ENCODE peak calls at places on chromosomes 7 and 10, in four cellular contexts. One of them, this sample, is unnamed. For H3K4me1, the result is how much of the 10 kb centered on the place peaks cover.

GRCh38 chr10:127694580-127695193 is 42.3 kb upstream of the FOXI2 start:
- DNase-seq in neuronal stem cell: peak
- DNase-seq in H9: peak
- DNase-seq in IMR-90: no peak
- DNase-seq in this sample: no peak

GRCh38 chr7:149865437-149865836 is 8.3 kb upstream of the ATP6V0E2 start:
- DNase-seq in neuronal stem cell: no peak
- DNase-seq in H9: no peak
- DNase-seq in IMR-90: peak
- DNase-seq in this sample: no peak

GRCh38 chr7:23246540-23246939 is at the start of gene GPNMB:
- DNase-seq in neuronal stem cell: no peak
- DNase-seq in H9: no peak
- DNase-seq in IMR-90: peak
- DNase-seq in this sample: peak

GRCh38 chr7:131131746-131132431 is 195.8 kb upstream of the MKLN1 start:
- DNase-seq in neuronal stem cell: no peak
- DNase-seq in H9: no peak
- DNase-seq in IMR-90: no peak
- DNase-seq in this sample: no peak

GRCh38 chr7:4769753-4770152 is 5.7 kb upstream of the AP5Z1 start:
- DNase-seq in neuronal stem cell: no peak
- DNase-seq in H9: no peak
- DNase-seq in IMR-90: peak
- DNase-seq in this sample: no peak

GRCh38 chr7:49643321-49643720 is 130.1 kb upstream of the VWC2 start:
- DNase-seq in neuronal stem cell: peak
- DNase-seq in H9: no peak
- DNase-seq in IMR-90: no peak
- DNase-seq in this sample: no peak

GRCh38 chr7:116810267-116811116 is 51.9 kb upstream of the CAPZA2 start:
- DNase-seq in neuronal stem cell: no peak
- DNase-seq in H9: no peak
- DNase-seq in IMR-90: no peak
- DNase-seq in this sample: peak

GRCh38 chr10:54758791-54759190 is 42.2 kb downstream of the PCDH15 start:
- DNase-seq in neuronal stem cell: no peak
- DNase-seq in H9: no peak
- DNase-seq in IMR-90: no peak
- DNase-seq in this sample: peak

GRCh38 chr7:117014099-117014656 is 60.9 kb downstream of the ST7 start:
- DNase-seq in neuronal stem cell: no peak
- DNase-seq in H9: no peak
- DNase-seq in IMR-90: no peak
- DNase-seq in this sample: no peak

GRCh38 chr10:92506336-92506735 is 67.6 kb downstream of the IDE start:
- DNase-seq in neuronal stem cell: no peak
- DNase-seq in H9: no peak
- DNase-seq in IMR-90: no peak
- DNase-seq in this sample: no peak

GRCh38 chr10:80542053-80542452 is 4.4 kb downstream of the SH2D4B start:
- DNase-seq in neuronal stem cell: no peak
- DNase-seq in H9: no peak
- DNase-seq in IMR-90: peak
- DNase-seq in this sample: peak

GRCh38 chr7:66187894-66188293 is 17.2 kb upstream of the TPST1 start:
- DNase-seq in neuronal stem cell: no peak
- DNase-seq in H9: no peak
- DNase-seq in IMR-90: no peak
- DNase-seq in this sample: peak

GRCh38 chr7:118473271-118473670 is 248.8 kb downstream of the ANKRD7 start:
- DNase-seq in neuronal stem cell: no peak
- DNase-seq in H9: no peak
- DNase-seq in IMR-90: no peak
- DNase-seq in this sample: no peak

GRCh38 chr7:8155836-8156235 is 106.1 kb downstream of the ICA1 start:
- DNase-seq in neuronal stem cell: no peak
- DNase-seq in H9: no peak
- DNase-seq in IMR-90: no peak
- DNase-seq in this sample: no peak

GRCh38 chr7:11579141-11579540 is 252.9 kb downstream of the THSD7A start:
- DNase-seq in neuronal stem cell: no peak
- DNase-seq in H9: no peak
- DNase-seq in IMR-90: no peak
- DNase-seq in this sample: no peak

GRCh38 chr10:51000164-51000563 is 74.1 kb upstream of the PRKG1 start:
- DNase-seq in neuronal stem cell: no peak
- DNase-seq in H9: no peak
- DNase-seq in IMR-90: peak
- DNase-seq in this sample: peak

GRCh38 chr7:4689668-4690067 is 7.6 kb downstream of the FOXK1 start:
- DNase-seq in neuronal stem cell: no peak
- DNase-seq in H9: no peak
- DNase-seq in IMR-90: no peak
- DNase-seq in this sample: no peak

GRCh38 chr7:157490465-157490912 is 153.7 kb downstream of the DNAJB6 start:
- DNase-seq in neuronal stem cell: no peak
- DNase-seq in H9: no peak
- DNase-seq in IMR-90: peak
- DNase-seq in this sample: peak

GRCh38 chr10:6607187-6607586 is 27.1 kb upstream of the PRKCQ start:
- DNase-seq in neuronal stem cell: no peak
- DNase-seq in H9: no peak
- DNase-seq in IMR-90: no peak
- DNase-seq in this sample: no peak

GRCh38 chr7:40586197-40586596 is 451.4 kb downstream of the SUGCT start:
- DNase-seq in neuronal stem cell: no peak
- DNase-seq in H9: no peak
- DNase-seq in IMR-90: peak
- DNase-seq in this sample: peak

GRCh38 chr7:22885824-22886255 is 63.2 kb upstream of the TOMM7 start:
- DNase-seq in neuronal stem cell: no peak
- DNase-seq in H9: no peak
- DNase-seq in IMR-90: peak
- DNase-seq in this sample: peak

GRCh38 chr7:8325067-8325466 is 63.1 kb upstream of the ICA1 start:
- DNase-seq in neuronal stem cell: no peak
- DNase-seq in H9: no peak
- DNase-seq in IMR-90: no peak
- DNase-seq in this sample: no peak

GRCh38 chr7:93301736-93302135 is 69.6 kb downstream of the VPS50 start:
- DNase-seq in neuronal stem cell: no peak
- DNase-seq in H9: no peak
- DNase-seq in IMR-90: no peak
- DNase-seq in this sample: no peak

GRCh38 chr10:124092270-124093075 is 925 bp downstream of the CHST15 start:
- DNase-seq in neuronal stem cell: peak
- DNase-seq in H9: peak
- DNase-seq in IMR-90: no peak
- DNase-seq in this sample: peak

GRCh38 chr7:155804897-155805825 is 7.1 kb downstream of the SHH start:
- DNase-seq in neuronal stem cell: peak
- DNase-seq in H9: peak
- DNase-seq in IMR-90: peak
- DNase-seq in this sample: peak

GRCh38 chr10:58856508-58857240 is 319.8 kb upstream of the PHYHIPL start:
- DNase-seq in neuronal stem cell: no peak
- DNase-seq in H9: peak
- DNase-seq in IMR-90: peak
- DNase-seq in this sample: peak

GRCh38 chr7:79504607-79505389 is 51.3 kb upstream of the MAGI2 start:
- DNase-seq in neuronal stem cell: peak
- DNase-seq in H9: peak
- DNase-seq in IMR-90: peak
- DNase-seq in this sample: peak

GRCh38 chr7:151244871-151245346 is 3.6 kb downstream of the SMARCD3 start:
- DNase-seq in neuronal stem cell: no peak
- DNase-seq in H9: peak
- DNase-seq in IMR-90: no peak
- DNase-seq in this sample: no peak

GRCh38 chr7:43108255-43109011 is 4.0 kb upstream of the HECW1 start:
- DNase-seq in neuronal stem cell: peak
- DNase-seq in H9: peak
- DNase-seq in IMR-90: peak
- DNase-seq in this sample: peak

DNA sequence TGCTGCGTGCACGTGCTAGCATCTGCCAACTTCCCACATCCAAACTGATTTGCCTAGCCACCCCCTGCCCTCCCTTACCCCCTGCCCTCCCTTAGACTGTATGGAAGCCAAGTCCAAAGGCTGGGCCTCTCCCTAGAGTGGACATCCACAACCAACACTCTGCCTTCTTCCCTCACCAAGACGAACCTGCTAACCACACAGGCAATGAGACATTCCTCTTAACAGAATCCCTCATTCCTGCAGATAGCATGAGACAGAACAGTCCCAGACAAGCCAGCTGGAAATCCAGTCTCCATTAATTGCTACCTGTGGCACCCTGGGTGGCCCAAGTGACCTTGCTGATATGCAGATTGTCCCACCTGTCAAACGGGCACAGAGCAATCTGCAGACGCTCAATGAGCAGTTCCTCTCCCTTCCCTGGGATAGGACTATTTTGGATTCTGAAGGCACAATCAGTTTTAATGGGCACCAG is 108.2 kb downstream of the C10orf90 start:
- DNase-seq in neuronal stem cell: no peak
- DNase-seq in H9: no peak
- DNase-seq in IMR-90: no peak
- DNase-seq in this sample: no peak
- H3K18ac ChIP-seq in neuronal stem cell: peak
- H3K18ac ChIP-seq in H9: no peak
- H3K18ac ChIP-seq in IMR-90: no peak
- H3K18ac ChIP-seq in this sample: no peak

GRCh38 chr7:126699707-126700106 is 553.0 kb downstream of the GRM8 start:
- DNase-seq in neuronal stem cell: no peak
- DNase-seq in H9: no peak
- DNase-seq in IMR-90: no peak
- DNase-seq in this sample: no peak

GRCh38 chr7:126698909-126699308 is 553.8 kb downstream of the GRM8 start:
- DNase-seq in neuronal stem cell: no peak
- DNase-seq in H9: no peak
- DNase-seq in IMR-90: no peak
- DNase-seq in this sample: no peak

GRCh38 chr7:126700807-126701604 is 551.7 kb downstream of the GRM8 start:
- DNase-seq in neuronal stem cell: peak
- DNase-seq in H9: peak
- DNase-seq in IMR-90: peak
- DNase-seq in this sample: peak

GRCh38 chr7:126698446-126698845 is 554.3 kb downstream of the GRM8 start:
- DNase-seq in neuronal stem cell: no peak
- DNase-seq in H9: no peak
- DNase-seq in IMR-90: no peak
- DNase-seq in this sample: no peak

DNA sequence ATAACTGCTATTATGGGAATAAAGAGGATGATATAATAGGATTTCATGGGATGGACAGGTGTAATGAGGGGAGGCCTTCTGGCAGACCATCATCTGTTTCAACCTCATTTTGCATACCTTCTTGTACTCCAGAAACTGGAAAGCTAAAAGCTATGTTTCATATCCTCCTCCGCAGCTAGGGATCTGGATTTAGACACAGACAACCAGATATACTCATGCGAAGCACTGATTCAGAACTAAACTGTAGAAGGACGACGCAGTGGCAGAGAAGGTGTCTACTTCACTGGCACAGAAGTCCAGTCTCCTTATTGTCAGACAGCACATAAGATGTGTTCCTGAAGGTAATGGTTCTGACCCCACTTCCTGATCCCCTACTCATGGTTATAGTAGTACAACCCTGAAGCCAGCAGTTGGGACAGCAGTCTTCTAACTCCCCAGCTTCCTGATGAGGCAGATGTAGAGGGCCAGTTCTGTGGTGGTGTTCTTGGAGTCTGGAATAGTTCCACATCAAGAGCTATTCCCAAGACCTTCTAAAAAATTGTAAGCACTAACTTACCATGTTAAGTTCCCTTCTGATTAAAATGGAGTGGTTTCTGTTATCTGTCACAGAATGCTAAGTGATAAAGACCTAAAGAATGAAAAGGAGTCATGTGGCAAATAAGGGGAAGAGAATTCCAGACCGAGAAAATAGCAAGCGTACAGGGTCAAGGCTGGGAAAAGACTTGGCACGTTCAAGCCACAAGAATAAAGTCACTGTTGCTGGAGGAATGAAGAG is 550.3 kb downstream of the GRM8 start:
- DNase-seq in neuronal stem cell: no peak
- DNase-seq in H9: no peak
- DNase-seq in IMR-90: no peak
- DNase-seq in this sample: peak
- H2AK5ac ChIP-seq in neuronal stem cell: no peak
- H2AK5ac ChIP-seq in H9: no peak
- H2AK5ac ChIP-seq in IMR-90: no peak
- H2AK5ac ChIP-seq in this sample: peak

DNA sequence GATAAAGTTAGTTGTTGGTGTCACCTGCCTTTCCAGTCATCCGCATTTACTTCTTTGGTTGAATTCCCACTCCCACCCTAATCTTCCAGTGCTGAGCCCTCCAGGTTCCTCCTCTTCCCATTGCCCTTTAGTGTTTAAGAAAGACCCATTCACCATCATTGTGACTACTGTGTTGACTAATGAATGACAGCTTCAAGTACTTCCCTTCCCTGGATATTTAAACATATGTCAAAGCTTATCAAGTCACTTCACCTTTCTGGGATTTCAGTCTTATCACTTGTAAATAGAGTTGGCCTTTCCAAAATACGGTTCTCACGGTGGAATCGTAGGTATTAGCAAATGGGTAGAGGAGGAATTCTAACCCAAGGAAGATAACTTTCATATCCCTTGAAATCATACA is 201.6 kb upstream of the SVIL start:
- DNase-seq in neuronal stem cell: no peak
- DNase-seq in H9: no peak
- DNase-seq in IMR-90: no peak
- DNase-seq in this sample: no peak
- H3K4me1 ChIP-seq in neuronal stem cell: under half
- H3K4me1 ChIP-seq in H9: under half
- H3K4me1 ChIP-seq in IMR-90: under half
- H3K4me1 ChIP-seq in this sample: under half

GRCh38 chr7:76301000-76301399 is 1.5 kb upstream of the HSPB1 start:
- DNase-seq in neuronal stem cell: no peak
- DNase-seq in H9: no peak
- DNase-seq in IMR-90: no peak
- DNase-seq in this sample: no peak

GRCh38 chr7:76302299-76303056 is at the start of gene HSPB1:
- DNase-seq in neuronal stem cell: peak
- DNase-seq in H9: peak
- DNase-seq in IMR-90: peak
- DNase-seq in this sample: peak

GRCh38 chr7:76300210-76300731 is 2.2 kb upstream of the HSPB1 start:
- DNase-seq in neuronal stem cell: no peak
- DNase-seq in H9: no peak
- DNase-seq in IMR-90: peak
- DNase-seq in this sample: peak

GRCh38 chr7:76303057-76303828 is 770 bp downstream of the HSPB1 start:
- DNase-seq in neuronal stem cell: peak
- DNase-seq in H9: peak
- DNase-seq in IMR-90: peak
- DNase-seq in this sample: peak

GRCh38 chr7:76303829-76304505 is 1.5 kb downstream of the HSPB1 start:
- DNase-seq in neuronal stem cell: no peak
- DNase-seq in H9: no peak
- DNase-seq in IMR-90: peak
- DNase-seq in this sample: peak
- H3K18ac ChIP-seq in neuronal stem cell: peak
- H3K18ac ChIP-seq in H9: peak
- H3K18ac ChIP-seq in IMR-90: peak
- H3K18ac ChIP-seq in this sample: no peak

GRCh38 chr7:105638324-105638723 is 57.0 kb upstream of the EFCAB10 start:
- DNase-seq in neuronal stem cell: no peak
- DNase-seq in H9: no peak
- DNase-seq in IMR-90: no peak
- DNase-seq in this sample: no peak
- H2AK5ac ChIP-seq in neuronal stem cell: no peak
- H2AK5ac ChIP-seq in H9: no peak
- H2AK5ac ChIP-seq in IMR-90: no peak
- H2AK5ac ChIP-seq in this sample: no peak

This sample was measured in mesenchymal stem cell.